ENCODE peak calls at places on chromosomes 1 and 21, in five cellular contexts. One of them, this sample, is unnamed.

GRCh38 chr1:91092503-91092902 is 70.7 kb upstream of the ZNF644 start:
- DNase-seq in HCT116: no peak
- DNase-seq in K562: no peak
- DNase-seq in GM12878: no peak
- DNase-seq in H1: no peak
- DNase-seq in this sample: peak; percentile 63

GRCh38 chr1:240029418-240029817 is 62.3 kb upstream of the FMN2 start:
- DNase-seq in GM12878: no peak
- DNase-seq in H1: no peak
- DNase-seq in K562: no peak
- DNase-seq in HCT116: no peak
- DNase-seq in this sample: no peak

GRCh38 chr1:19387045-19387467 is 74.9 kb downstream of the SLC66A1 start:
- DNase-seq in H1: no peak
- DNase-seq in GM12878: no peak
- DNase-seq in HCT116: no peak
- DNase-seq in K562: no peak
- DNase-seq in this sample: peak; percentile 88

GRCh38 chr21:36626791-36627190 is 72.1 kb upstream of the SIM2 start:
- DNase-seq in GM12878: no peak
- DNase-seq in H1: no peak
- DNase-seq in HCT116: no peak
- DNase-seq in K562: no peak
- DNase-seq in this sample: no peak

GRCh38 chr1:248924696-248925532 is 18.9 kb downstream of the PGBD2 start:
- DNase-seq in HCT116: peak; percentile 40
- DNase-seq in K562: peak; percentile 41
- DNase-seq in H1: no peak
- DNase-seq in GM12878: peak; percentile 33
- DNase-seq in this sample: peak; percentile 61

GRCh38 chr1:162977944-162978568 is 91.1 kb upstream of the RGS4 start:
- DNase-seq in GM12878: no peak
- DNase-seq in H1: no peak
- DNase-seq in HCT116: no peak
- DNase-seq in K562: no peak
- DNase-seq in this sample: no peak

GRCh38 chr1:246602194-246602593 is 35.9 kb downstream of the CNST start:
- DNase-seq in HCT116: no peak
- DNase-seq in H1: no peak
- DNase-seq in K562: no peak
- DNase-seq in GM12878: no peak
- DNase-seq in this sample: no peak

GRCh38 chr1:154768456-154769125 is 101.5 kb downstream of the KCNN3 start:
- DNase-seq in HCT116: no peak
- DNase-seq in K562: no peak
- DNase-seq in H1: no peak
- DNase-seq in GM12878: no peak
- DNase-seq in this sample: no peak

GRCh38 chr1:91148641-91149069 is 126.8 kb upstream of the ZNF644 start:
- DNase-seq in HCT116: no peak
- DNase-seq in K562: no peak
- DNase-seq in H1: no peak
- DNase-seq in GM12878: no peak
- DNase-seq in this sample: no peak

GRCh38 chr21:31260790-31261189 is 83.3 kb downstream of the TIAM1 start:
- DNase-seq in HCT116: no peak
- DNase-seq in H1: no peak
- DNase-seq in K562: no peak
- DNase-seq in GM12878: no peak
- DNase-seq in this sample: no peak

GRCh38 chr1:58654322-58654721 is 45.5 kb downstream of the MYSM1 start:
- DNase-seq in GM12878: no peak
- DNase-seq in HCT116: no peak
- DNase-seq in K562: no peak
- DNase-seq in H1: no peak
- DNase-seq in this sample: no peak

GRCh38 chr1:110212165-110213142 is 2.3 kb downstream of the KCNC4 start:
- DNase-seq in H1: peak; percentile 57
- DNase-seq in K562: no peak
- DNase-seq in GM12878: no peak
- DNase-seq in HCT116: no peak
- DNase-seq in this sample: no peak

GRCh38 chr1:60470231-60470630 is 396.7 kb upstream of the C1orf87 start:
- DNase-seq in H1: no peak
- DNase-seq in K562: no peak
- DNase-seq in GM12878: no peak
- DNase-seq in HCT116: no peak
- DNase-seq in this sample: no peak
- TF ChIP-seq SRF in H1: no peak
- TF ChIP-seq SRF in K562: no peak
- TF ChIP-seq SRF in GM12878: no peak
- TF ChIP-seq SRF in HCT116: no peak
- TF ChIP-seq SRF in this sample: no peak

DNA sequence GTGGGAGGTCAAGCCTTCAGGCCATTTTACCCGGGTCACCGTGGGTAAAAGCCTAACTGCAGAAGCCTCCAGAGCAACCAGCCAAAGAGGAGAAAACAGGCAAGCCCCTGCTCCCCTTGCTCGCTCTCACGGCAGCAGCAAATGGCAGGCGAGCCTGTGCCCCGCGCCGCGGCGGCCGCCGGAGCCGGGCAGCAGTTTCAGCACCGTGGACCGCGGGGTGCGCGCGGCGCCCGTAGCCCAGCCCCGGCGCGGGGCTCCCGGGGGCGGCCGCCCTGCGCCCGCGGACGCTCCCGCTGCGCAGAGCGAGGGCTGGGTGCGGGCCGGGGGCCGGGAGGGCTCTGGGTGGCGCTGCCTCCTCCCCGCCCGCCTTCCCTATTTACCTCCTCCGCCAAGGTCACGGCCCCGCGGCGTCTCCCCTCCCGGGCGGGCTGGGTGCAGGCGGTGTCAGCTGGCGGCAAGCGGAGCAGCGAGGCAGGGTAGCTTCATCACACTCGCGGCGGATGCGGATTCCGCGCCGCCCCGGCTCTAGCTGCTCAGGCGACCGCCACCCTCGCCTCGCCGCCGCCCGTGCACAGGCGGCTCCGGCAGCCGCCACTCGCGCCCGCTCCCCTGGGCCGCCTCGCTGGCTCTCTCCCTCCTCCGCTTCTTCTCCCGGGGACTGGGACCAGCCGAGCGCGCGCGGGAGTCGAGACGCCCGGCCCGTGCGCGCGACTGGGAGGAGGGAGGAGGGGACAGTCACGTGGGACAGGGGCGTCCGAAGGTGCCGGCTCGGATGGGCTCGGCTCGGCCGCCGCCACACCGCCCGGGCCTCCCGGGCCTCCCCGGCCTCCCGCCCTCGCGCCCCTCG is at the start of gene RGS7:
- DNase-seq in H1: peak; percentile 82
- DNase-seq in GM12878: no peak
- DNase-seq in K562: no peak
- DNase-seq in HCT116: no peak
- DNase-seq in this sample: peak; percentile 4
- TF ChIP-seq SRF in H1: no peak
- TF ChIP-seq SRF in GM12878: no peak
- TF ChIP-seq SRF in K562: no peak
- TF ChIP-seq SRF in HCT116: no peak
- TF ChIP-seq SRF in this sample: no peak

GRCh38 chr21:42779431-42779861 is 99.9 kb downstream of the WDR4 start:
- DNase-seq in HCT116: no peak
- DNase-seq in K562: no peak
- DNase-seq in GM12878: no peak
- DNase-seq in H1: no peak
- DNase-seq in this sample: no peak

GRCh38 chr21:42784276-42784675 is 95.1 kb downstream of the WDR4 start:
- DNase-seq in H1: no peak
- DNase-seq in GM12878: no peak
- DNase-seq in HCT116: no peak
- DNase-seq in K562: no peak
- DNase-seq in this sample: no peak

GRCh38 chr21:42781981-42782722 is 97.2 kb downstream of the WDR4 start:
- DNase-seq in HCT116: no peak
- DNase-seq in H1: no peak
- DNase-seq in GM12878: no peak
- DNase-seq in K562: no peak
- DNase-seq in this sample: no peak

GRCh38 chr21:42782723-42783247 is 96.6 kb downstream of the WDR4 start:
- DNase-seq in H1: no peak
- DNase-seq in HCT116: no peak
- DNase-seq in GM12878: no peak
- DNase-seq in K562: no peak
- DNase-seq in this sample: no peak

GRCh38 chr21:42781150-42781980 is 98.0 kb downstream of the WDR4 start:
- DNase-seq in HCT116: no peak
- DNase-seq in GM12878: no peak
- DNase-seq in K562: no peak
- DNase-seq in H1: peak; percentile 74
- DNase-seq in this sample: peak; percentile 32
- TF ChIP-seq SRF in HCT116: no peak
- TF ChIP-seq SRF in GM12878: no peak
- TF ChIP-seq SRF in K562: no peak
- TF ChIP-seq SRF in H1: no peak
- TF ChIP-seq SRF in this sample: no peak

GRCh38 chr1:40267767-40268187 is 9.7 kb downstream of the ZMPSTE24 start:
- DNase-seq in HCT116: no peak
- DNase-seq in GM12878: no peak
- DNase-seq in K562: no peak
- DNase-seq in H1: no peak
- DNase-seq in this sample: no peak
- TF ChIP-seq SRF in HCT116: no peak
- TF ChIP-seq SRF in GM12878: no peak
- TF ChIP-seq SRF in K562: no peak
- TF ChIP-seq SRF in H1: no peak
- TF ChIP-seq SRF in this sample: no peak

GRCh38 chr1:225874431-225874830 is 7.7 kb downstream of the TMEM63A start:
- DNase-seq in H1: no peak
- DNase-seq in K562: no peak
- DNase-seq in GM12878: no peak
- DNase-seq in HCT116: no peak
- DNase-seq in this sample: no peak
- TF ChIP-seq SRF in H1: no peak
- TF ChIP-seq SRF in K562: no peak
- TF ChIP-seq SRF in GM12878: no peak
- TF ChIP-seq SRF in HCT116: no peak
- TF ChIP-seq SRF in this sample: no peak

GRCh38 chr21:46551636-46552241 is 53.1 kb downstream of the S100B start:
- DNase-seq in HCT116: no peak
- DNase-seq in H1: peak; percentile 44
- DNase-seq in GM12878: no peak
- DNase-seq in K562: no peak
- DNase-seq in this sample: no peak
- TF ChIP-seq SRF in HCT116: no peak
- TF ChIP-seq SRF in H1: no peak
- TF ChIP-seq SRF in GM12878: no peak
- TF ChIP-seq SRF in K562: no peak
- TF ChIP-seq SRF in this sample: no peak

GRCh38 chr1:6473974-6474814 is 8.2 kb upstream of the TNFRSF25 start:
- DNase-seq in K562: no peak
- DNase-seq in H1: peak; percentile 51
- DNase-seq in HCT116: no peak
- DNase-seq in GM12878: no peak
- DNase-seq in this sample: no peak
- TF ChIP-seq SRF in K562: no peak
- TF ChIP-seq SRF in H1: no peak
- TF ChIP-seq SRF in HCT116: no peak
- TF ChIP-seq SRF in GM12878: no peak
- TF ChIP-seq SRF in this sample: no peak

DNA sequence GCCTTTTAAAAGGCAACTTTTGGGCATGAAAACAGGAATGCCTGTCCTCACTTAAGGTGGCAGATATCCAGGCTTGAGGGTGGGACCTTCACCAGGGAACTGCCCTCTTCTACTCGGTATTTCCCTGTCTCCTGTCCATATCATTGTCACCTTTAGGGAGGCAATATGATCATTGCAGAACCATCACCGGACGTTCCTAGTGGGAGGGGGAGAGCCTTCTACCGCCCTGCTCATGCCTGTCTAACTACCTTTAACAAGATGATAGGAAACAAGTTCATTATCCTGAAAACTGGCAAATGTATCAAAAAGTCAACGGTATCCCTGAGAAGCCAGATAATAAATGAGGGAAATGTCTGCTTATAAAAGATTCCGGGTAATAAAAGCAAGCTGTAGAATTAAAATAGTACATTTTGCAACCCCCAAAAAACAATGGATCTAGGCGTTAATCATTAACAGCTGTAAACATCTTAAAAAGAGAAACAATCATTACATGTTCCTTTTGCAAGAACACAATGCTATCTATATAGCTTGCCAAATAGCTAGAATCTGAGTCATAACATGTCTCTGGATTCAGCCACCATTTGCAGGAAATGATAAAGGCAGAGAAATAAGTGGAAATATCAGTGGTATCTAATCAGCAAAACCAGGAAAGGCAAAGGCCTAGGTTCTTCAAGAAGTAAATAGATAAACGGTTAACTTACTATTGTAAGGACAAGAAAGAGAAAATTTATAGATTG is 852.9 kb upstream of the ADGRL4 start:
- DNase-seq in HCT116: no peak
- DNase-seq in GM12878: no peak
- DNase-seq in H1: no peak
- DNase-seq in K562: no peak
- DNase-seq in this sample: no peak
- TF ChIP-seq SRF in HCT116: no peak
- TF ChIP-seq SRF in GM12878: no peak
- TF ChIP-seq SRF in H1: no peak
- TF ChIP-seq SRF in K562: no peak
- TF ChIP-seq SRF in this sample: no peak

DNA sequence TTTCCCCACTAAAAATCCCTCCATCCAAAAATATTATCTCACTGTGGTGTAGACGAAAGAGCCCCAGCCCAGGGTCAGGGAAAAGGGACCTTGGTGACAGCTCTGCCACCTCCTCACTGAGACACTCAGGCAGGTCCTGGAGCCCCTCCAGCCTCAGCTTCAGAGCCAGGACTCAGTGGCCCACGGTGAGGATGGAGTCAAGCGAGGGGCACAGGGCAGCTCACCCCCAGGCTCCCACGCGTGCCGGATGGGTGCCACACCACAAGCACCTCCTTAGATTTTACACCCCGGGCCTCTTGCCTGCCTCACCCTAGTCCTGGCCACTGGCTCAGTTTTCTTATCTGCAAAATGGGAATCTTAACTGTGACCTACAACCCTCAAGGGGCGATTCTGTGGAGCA is 131.5 kb upstream of the RUNX3 start:
- DNase-seq in GM12878: no peak
- DNase-seq in K562: no peak
- DNase-seq in H1: no peak
- DNase-seq in HCT116: no peak
- DNase-seq in this sample: no peak
- TF ChIP-seq SRF in GM12878: no peak
- TF ChIP-seq SRF in K562: no peak
- TF ChIP-seq SRF in H1: no peak
- TF ChIP-seq SRF in HCT116: no peak
- TF ChIP-seq SRF in this sample: no peak